ENCODE peak calls at places on chromosomes 7 and 10, in eight cellular contexts. One of them, this sample, is unnamed.

GRCh38 chr7:158111906-158112570 is 475.6 kb downstream of the PTPRN2 start:
- DNase-seq in NCI-H1930: no peak
- DNase-seq in stimulated activated CD8-positive, alpha-beta memory T cell treated with anti-CD3 and anti-CD28 coated beads, Interleukin-4, amount 100 ng/mL, for 4 hours: no peak
- DNase-seq in cardiac fibroblast: no peak
- DNase-seq in EH: no peak
- DNase-seq in SW480: no peak
- DNase-seq in OCI-M1: no peak
- DNase-seq in activated naive CD8-positive, alpha-beta T cell treated with anti-CD3 and anti-CD28 coated beads, Interleukin-2, amount 50 U/mL, for 24 hours: no peak
- DNase-seq in this sample: no peak

GRCh38 chr10:115093286-115093775 is at the start of gene ATRNL1:
- DNase-seq in NCI-H1930: peak
- DNase-seq in stimulated activated CD8-positive, alpha-beta memory T cell treated with anti-CD3 and anti-CD28 coated beads, Interleukin-4, amount 100 ng/mL, for 4 hours: no peak
- DNase-seq in cardiac fibroblast: no peak
- DNase-seq in EH: peak
- DNase-seq in SW480: peak
- DNase-seq in OCI-M1: no peak
- DNase-seq in activated naive CD8-positive, alpha-beta T cell treated with anti-CD3 and anti-CD28 coated beads, Interleukin-2, amount 50 U/mL, for 24 hours: peak
- DNase-seq in this sample: peak

GRCh38 chr7:101941481-101942383 is 124.3 kb downstream of the CUX1 start:
- DNase-seq in NCI-H1930: no peak
- DNase-seq in stimulated activated CD8-positive, alpha-beta memory T cell treated with anti-CD3 and anti-CD28 coated beads, Interleukin-4, amount 100 ng/mL, for 4 hours: no peak
- DNase-seq in cardiac fibroblast: peak
- DNase-seq in EH: peak
- DNase-seq in SW480: peak
- DNase-seq in OCI-M1: peak
- DNase-seq in activated naive CD8-positive, alpha-beta T cell treated with anti-CD3 and anti-CD28 coated beads, Interleukin-2, amount 50 U/mL, for 24 hours: no peak
- DNase-seq in this sample: no peak

GRCh38 chr10:90856261-90856660 is 1.6 kb downstream of the HTR7 start:
- DNase-seq in NCI-H1930: no peak
- DNase-seq in stimulated activated CD8-positive, alpha-beta memory T cell treated with anti-CD3 and anti-CD28 coated beads, Interleukin-4, amount 100 ng/mL, for 4 hours: no peak
- DNase-seq in cardiac fibroblast: peak
- DNase-seq in EH: no peak
- DNase-seq in SW480: no peak
- DNase-seq in OCI-M1: no peak
- DNase-seq in activated naive CD8-positive, alpha-beta T cell treated with anti-CD3 and anti-CD28 coated beads, Interleukin-2, amount 50 U/mL, for 24 hours: no peak
- DNase-seq in this sample: no peak

GRCh38 chr10:127346604-127347003 is 150.2 kb upstream of the INSYN2A start:
- DNase-seq in NCI-H1930: no peak
- DNase-seq in stimulated activated CD8-positive, alpha-beta memory T cell treated with anti-CD3 and anti-CD28 coated beads, Interleukin-4, amount 100 ng/mL, for 4 hours: no peak
- DNase-seq in cardiac fibroblast: no peak
- DNase-seq in EH: no peak
- DNase-seq in SW480: no peak
- DNase-seq in OCI-M1: no peak
- DNase-seq in activated naive CD8-positive, alpha-beta T cell treated with anti-CD3 and anti-CD28 coated beads, Interleukin-2, amount 50 U/mL, for 24 hours: peak
- DNase-seq in this sample: no peak

GRCh38 chr10:25261110-25261509 is 86.3 kb downstream of the GPR158 start:
- DNase-seq in NCI-H1930: no peak
- DNase-seq in stimulated activated CD8-positive, alpha-beta memory T cell treated with anti-CD3 and anti-CD28 coated beads, Interleukin-4, amount 100 ng/mL, for 4 hours: no peak
- DNase-seq in cardiac fibroblast: no peak
- DNase-seq in EH: no peak
- DNase-seq in SW480: no peak
- DNase-seq in OCI-M1: no peak
- DNase-seq in activated naive CD8-positive, alpha-beta T cell treated with anti-CD3 and anti-CD28 coated beads, Interleukin-2, amount 50 U/mL, for 24 hours: no peak
- DNase-seq in this sample: peak

GRCh38 chr7:100157334-100158228 is 942 bp downstream of the TRAPPC14 start:
- DNase-seq in NCI-H1930: peak
- DNase-seq in stimulated activated CD8-positive, alpha-beta memory T cell treated with anti-CD3 and anti-CD28 coated beads, Interleukin-4, amount 100 ng/mL, for 4 hours: no peak
- DNase-seq in cardiac fibroblast: peak
- DNase-seq in EH: peak
- DNase-seq in SW480: peak
- DNase-seq in OCI-M1: peak
- DNase-seq in activated naive CD8-positive, alpha-beta T cell treated with anti-CD3 and anti-CD28 coated beads, Interleukin-2, amount 50 U/mL, for 24 hours: no peak
- DNase-seq in this sample: no peak

GRCh38 chr10:6746782-6747181 is 166.7 kb upstream of the PRKCQ start:
- DNase-seq in NCI-H1930: no peak
- DNase-seq in stimulated activated CD8-positive, alpha-beta memory T cell treated with anti-CD3 and anti-CD28 coated beads, Interleukin-4, amount 100 ng/mL, for 4 hours: no peak
- DNase-seq in cardiac fibroblast: peak
- DNase-seq in EH: peak
- DNase-seq in SW480: no peak
- DNase-seq in OCI-M1: no peak
- DNase-seq in activated naive CD8-positive, alpha-beta T cell treated with anti-CD3 and anti-CD28 coated beads, Interleukin-2, amount 50 U/mL, for 24 hours: no peak
- DNase-seq in this sample: no peak

GRCh38 chr7:151168022-151168786 is 710 bp upstream of the GBX1 start:
- DNase-seq in NCI-H1930: peak
- DNase-seq in stimulated activated CD8-positive, alpha-beta memory T cell treated with anti-CD3 and anti-CD28 coated beads, Interleukin-4, amount 100 ng/mL, for 4 hours: no peak
- DNase-seq in cardiac fibroblast: peak
- DNase-seq in EH: no peak
- DNase-seq in SW480: peak
- DNase-seq in OCI-M1: peak
- DNase-seq in activated naive CD8-positive, alpha-beta T cell treated with anti-CD3 and anti-CD28 coated beads, Interleukin-2, amount 50 U/mL, for 24 hours: peak
- DNase-seq in this sample: no peak

GRCh38 chr7:131655866-131656265 is 99.4 kb upstream of the PODXL start:
- DNase-seq in NCI-H1930: no peak
- DNase-seq in stimulated activated CD8-positive, alpha-beta memory T cell treated with anti-CD3 and anti-CD28 coated beads, Interleukin-4, amount 100 ng/mL, for 4 hours: no peak
- DNase-seq in cardiac fibroblast: no peak
- DNase-seq in EH: no peak
- DNase-seq in SW480: no peak
- DNase-seq in OCI-M1: no peak
- DNase-seq in activated naive CD8-positive, alpha-beta T cell treated with anti-CD3 and anti-CD28 coated beads, Interleukin-2, amount 50 U/mL, for 24 hours: no peak
- DNase-seq in this sample: no peak

GRCh38 chr7:12244129-12244528 is 33.0 kb downstream of the TMEM106B start:
- DNase-seq in NCI-H1930: no peak
- DNase-seq in stimulated activated CD8-positive, alpha-beta memory T cell treated with anti-CD3 and anti-CD28 coated beads, Interleukin-4, amount 100 ng/mL, for 4 hours: no peak
- DNase-seq in cardiac fibroblast: peak
- DNase-seq in EH: peak
- DNase-seq in SW480: peak
- DNase-seq in OCI-M1: peak
- DNase-seq in activated naive CD8-positive, alpha-beta T cell treated with anti-CD3 and anti-CD28 coated beads, Interleukin-2, amount 50 U/mL, for 24 hours: no peak
- DNase-seq in this sample: peak

GRCh38 chr10:93417886-93418285 is 64.2 kb downstream of the MYOF start:
- DNase-seq in NCI-H1930: no peak
- DNase-seq in stimulated activated CD8-positive, alpha-beta memory T cell treated with anti-CD3 and anti-CD28 coated beads, Interleukin-4, amount 100 ng/mL, for 4 hours: no peak
- DNase-seq in cardiac fibroblast: no peak
- DNase-seq in EH: no peak
- DNase-seq in SW480: no peak
- DNase-seq in OCI-M1: no peak
- DNase-seq in activated naive CD8-positive, alpha-beta T cell treated with anti-CD3 and anti-CD28 coated beads, Interleukin-2, amount 50 U/mL, for 24 hours: no peak
- DNase-seq in this sample: no peak

GRCh38 chr10:27783660-27784059 is 38.0 kb upstream of the MKX start:
- DNase-seq in NCI-H1930: no peak
- DNase-seq in stimulated activated CD8-positive, alpha-beta memory T cell treated with anti-CD3 and anti-CD28 coated beads, Interleukin-4, amount 100 ng/mL, for 4 hours: no peak
- DNase-seq in cardiac fibroblast: peak
- DNase-seq in EH: peak
- DNase-seq in SW480: peak
- DNase-seq in OCI-M1: peak
- DNase-seq in activated naive CD8-positive, alpha-beta T cell treated with anti-CD3 and anti-CD28 coated beads, Interleukin-2, amount 50 U/mL, for 24 hours: peak
- DNase-seq in this sample: no peak

GRCh38 chr7:135761751-135762488 is 13.3 kb upstream of the FAM180A start:
- DNase-seq in NCI-H1930: no peak
- DNase-seq in stimulated activated CD8-positive, alpha-beta memory T cell treated with anti-CD3 and anti-CD28 coated beads, Interleukin-4, amount 100 ng/mL, for 4 hours: no peak
- DNase-seq in cardiac fibroblast: peak
- DNase-seq in EH: peak
- DNase-seq in SW480: peak
- DNase-seq in OCI-M1: no peak
- DNase-seq in activated naive CD8-positive, alpha-beta T cell treated with anti-CD3 and anti-CD28 coated beads, Interleukin-2, amount 50 U/mL, for 24 hours: peak
- DNase-seq in this sample: no peak

GRCh38 chr10:95392711-95393164 is 101.9 kb upstream of the PDLIM1 start:
- DNase-seq in NCI-H1930: no peak
- DNase-seq in stimulated activated CD8-positive, alpha-beta memory T cell treated with anti-CD3 and anti-CD28 coated beads, Interleukin-4, amount 100 ng/mL, for 4 hours: no peak
- DNase-seq in cardiac fibroblast: no peak
- DNase-seq in EH: no peak
- DNase-seq in SW480: no peak
- DNase-seq in OCI-M1: no peak
- DNase-seq in activated naive CD8-positive, alpha-beta T cell treated with anti-CD3 and anti-CD28 coated beads, Interleukin-2, amount 50 U/mL, for 24 hours: no peak
- DNase-seq in this sample: no peak

GRCh38 chr7:115260381-115260780 is 338.5 kb downstream of the MDFIC start:
- DNase-seq in NCI-H1930: no peak
- DNase-seq in stimulated activated CD8-positive, alpha-beta memory T cell treated with anti-CD3 and anti-CD28 coated beads, Interleukin-4, amount 100 ng/mL, for 4 hours: no peak
- DNase-seq in cardiac fibroblast: peak
- DNase-seq in EH: peak
- DNase-seq in SW480: no peak
- DNase-seq in OCI-M1: no peak
- DNase-seq in activated naive CD8-positive, alpha-beta T cell treated with anti-CD3 and anti-CD28 coated beads, Interleukin-2, amount 50 U/mL, for 24 hours: no peak
- DNase-seq in this sample: no peak

GRCh38 chr7:45679516-45679915 is 105.3 kb downstream of the ADCY1 start:
- DNase-seq in NCI-H1930: no peak
- DNase-seq in stimulated activated CD8-positive, alpha-beta memory T cell treated with anti-CD3 and anti-CD28 coated beads, Interleukin-4, amount 100 ng/mL, for 4 hours: no peak
- DNase-seq in cardiac fibroblast: no peak
- DNase-seq in EH: no peak
- DNase-seq in SW480: no peak
- DNase-seq in OCI-M1: no peak
- DNase-seq in activated naive CD8-positive, alpha-beta T cell treated with anti-CD3 and anti-CD28 coated beads, Interleukin-2, amount 50 U/mL, for 24 hours: no peak
- DNase-seq in this sample: no peak

GRCh38 chr7:127879436-127879835 is 151.8 kb downstream of the LRRC4 start:
- DNase-seq in NCI-H1930: no peak
- DNase-seq in stimulated activated CD8-positive, alpha-beta memory T cell treated with anti-CD3 and anti-CD28 coated beads, Interleukin-4, amount 100 ng/mL, for 4 hours: no peak
- DNase-seq in cardiac fibroblast: no peak
- DNase-seq in EH: peak
- DNase-seq in SW480: no peak
- DNase-seq in OCI-M1: no peak
- DNase-seq in activated naive CD8-positive, alpha-beta T cell treated with anti-CD3 and anti-CD28 coated beads, Interleukin-2, amount 50 U/mL, for 24 hours: no peak
- DNase-seq in this sample: no peak

GRCh38 chr7:23067271-23067670 is 38.3 kb upstream of the KLHL7 start:
- DNase-seq in NCI-H1930: no peak
- DNase-seq in stimulated activated CD8-positive, alpha-beta memory T cell treated with anti-CD3 and anti-CD28 coated beads, Interleukin-4, amount 100 ng/mL, for 4 hours: no peak
- DNase-seq in cardiac fibroblast: peak
- DNase-seq in EH: peak
- DNase-seq in SW480: no peak
- DNase-seq in OCI-M1: no peak
- DNase-seq in activated naive CD8-positive, alpha-beta T cell treated with anti-CD3 and anti-CD28 coated beads, Interleukin-2, amount 50 U/mL, for 24 hours: no peak
- DNase-seq in this sample: no peak

GRCh38 chr10:50392426-50392825 is 141.1 kb upstream of the ASAH2 start:
- DNase-seq in NCI-H1930: no peak
- DNase-seq in stimulated activated CD8-positive, alpha-beta memory T cell treated with anti-CD3 and anti-CD28 coated beads, Interleukin-4, amount 100 ng/mL, for 4 hours: no peak
- DNase-seq in cardiac fibroblast: no peak
- DNase-seq in EH: no peak
- DNase-seq in SW480: no peak
- DNase-seq in OCI-M1: no peak
- DNase-seq in activated naive CD8-positive, alpha-beta T cell treated with anti-CD3 and anti-CD28 coated beads, Interleukin-2, amount 50 U/mL, for 24 hours: no peak
- DNase-seq in this sample: no peak

GRCh38 chr10:22321156-22321711 is 335 bp downstream of the BMI1 start:
- DNase-seq in NCI-H1930: peak
- DNase-seq in stimulated activated CD8-positive, alpha-beta memory T cell treated with anti-CD3 and anti-CD28 coated beads, Interleukin-4, amount 100 ng/mL, for 4 hours: no peak
- DNase-seq in cardiac fibroblast: peak
- DNase-seq in EH: peak
- DNase-seq in SW480: peak
- DNase-seq in OCI-M1: peak
- DNase-seq in activated naive CD8-positive, alpha-beta T cell treated with anti-CD3 and anti-CD28 coated beads, Interleukin-2, amount 50 U/mL, for 24 hours: peak
- DNase-seq in this sample: peak

GRCh38 chr7:155699180-155699579 is 54.7 kb downstream of the RBM33 start:
- DNase-seq in NCI-H1930: no peak
- DNase-seq in stimulated activated CD8-positive, alpha-beta memory T cell treated with anti-CD3 and anti-CD28 coated beads, Interleukin-4, amount 100 ng/mL, for 4 hours: no peak
- DNase-seq in cardiac fibroblast: no peak
- DNase-seq in EH: no peak
- DNase-seq in SW480: no peak
- DNase-seq in OCI-M1: no peak
- DNase-seq in activated naive CD8-positive, alpha-beta T cell treated with anti-CD3 and anti-CD28 coated beads, Interleukin-2, amount 50 U/mL, for 24 hours: no peak
- DNase-seq in this sample: no peak

GRCh38 chr10:8044908-8045727 is 9.4 kb upstream of the GATA3 start:
- DNase-seq in NCI-H1930: no peak
- DNase-seq in stimulated activated CD8-positive, alpha-beta memory T cell treated with anti-CD3 and anti-CD28 coated beads, Interleukin-4, amount 100 ng/mL, for 4 hours: no peak
- DNase-seq in cardiac fibroblast: no peak
- DNase-seq in EH: no peak
- DNase-seq in SW480: peak
- DNase-seq in OCI-M1: peak
- DNase-seq in activated naive CD8-positive, alpha-beta T cell treated with anti-CD3 and anti-CD28 coated beads, Interleukin-2, amount 50 U/mL, for 24 hours: no peak
- DNase-seq in this sample: peak

GRCh38 chr7:154591544-154591943 is 411.4 kb downstream of the PAXIP1 start:
- DNase-seq in NCI-H1930: no peak
- DNase-seq in stimulated activated CD8-positive, alpha-beta memory T cell treated with anti-CD3 and anti-CD28 coated beads, Interleukin-4, amount 100 ng/mL, for 4 hours: no peak
- DNase-seq in cardiac fibroblast: no peak
- DNase-seq in EH: no peak
- DNase-seq in SW480: no peak
- DNase-seq in OCI-M1: no peak
- DNase-seq in activated naive CD8-positive, alpha-beta T cell treated with anti-CD3 and anti-CD28 coated beads, Interleukin-2, amount 50 U/mL, for 24 hours: no peak
- DNase-seq in this sample: no peak

GRCh38 chr10:101492205-101492604 is 95.9 kb downstream of the POLL start:
- DNase-seq in NCI-H1930: peak
- DNase-seq in stimulated activated CD8-positive, alpha-beta memory T cell treated with anti-CD3 and anti-CD28 coated beads, Interleukin-4, amount 100 ng/mL, for 4 hours: no peak
- DNase-seq in cardiac fibroblast: no peak
- DNase-seq in EH: no peak
- DNase-seq in SW480: no peak
- DNase-seq in OCI-M1: no peak
- DNase-seq in activated naive CD8-positive, alpha-beta T cell treated with anti-CD3 and anti-CD28 coated beads, Interleukin-2, amount 50 U/mL, for 24 hours: no peak
- DNase-seq in this sample: no peak

GRCh38 chr7:90709501-90710465 is 113.7 kb downstream of the CDK14 start:
- DNase-seq in NCI-H1930: no peak
- DNase-seq in stimulated activated CD8-positive, alpha-beta memory T cell treated with anti-CD3 and anti-CD28 coated beads, Interleukin-4, amount 100 ng/mL, for 4 hours: no peak
- DNase-seq in cardiac fibroblast: peak
- DNase-seq in EH: peak
- DNase-seq in SW480: no peak
- DNase-seq in OCI-M1: peak
- DNase-seq in activated naive CD8-positive, alpha-beta T cell treated with anti-CD3 and anti-CD28 coated beads, Interleukin-2, amount 50 U/mL, for 24 hours: no peak
- DNase-seq in this sample: no peak

GRCh38 chr10:93436577-93436976 is 45.6 kb downstream of the MYOF start:
- DNase-seq in NCI-H1930: no peak
- DNase-seq in stimulated activated CD8-positive, alpha-beta memory T cell treated with anti-CD3 and anti-CD28 coated beads, Interleukin-4, amount 100 ng/mL, for 4 hours: no peak
- DNase-seq in cardiac fibroblast: peak
- DNase-seq in EH: peak
- DNase-seq in SW480: peak
- DNase-seq in OCI-M1: no peak
- DNase-seq in activated naive CD8-positive, alpha-beta T cell treated with anti-CD3 and anti-CD28 coated beads, Interleukin-2, amount 50 U/mL, for 24 hours: no peak
- DNase-seq in this sample: no peak

GRCh38 chr10:132855889-132856288 is 69.9 kb upstream of the NKX6-2 start:
- DNase-seq in NCI-H1930: no peak
- DNase-seq in stimulated activated CD8-positive, alpha-beta memory T cell treated with anti-CD3 and anti-CD28 coated beads, Interleukin-4, amount 100 ng/mL, for 4 hours: no peak
- DNase-seq in cardiac fibroblast: no peak
- DNase-seq in EH: no peak
- DNase-seq in SW480: no peak
- DNase-seq in OCI-M1: no peak
- DNase-seq in activated naive CD8-positive, alpha-beta T cell treated with anti-CD3 and anti-CD28 coated beads, Interleukin-2, amount 50 U/mL, for 24 hours: no peak
- DNase-seq in this sample: no peak

GRCh38 chr7:80018941-80019808 is 115.5 kb upstream of the GNAI1 start:
- DNase-seq in NCI-H1930: peak
- DNase-seq in stimulated activated CD8-positive, alpha-beta memory T cell treated with anti-CD3 and anti-CD28 coated beads, Interleukin-4, amount 100 ng/mL, for 4 hours: no peak
- DNase-seq in cardiac fibroblast: peak
- DNase-seq in EH: peak
- DNase-seq in SW480: peak
- DNase-seq in OCI-M1: peak
- DNase-seq in activated naive CD8-positive, alpha-beta T cell treated with anti-CD3 and anti-CD28 coated beads, Interleukin-2, amount 50 U/mL, for 24 hours: peak
- DNase-seq in this sample: no peak

GRCh38 chr10:96835826-96836365 is 3.8 kb downstream of the LCOR start:
- DNase-seq in NCI-H1930: no peak
- DNase-seq in stimulated activated CD8-positive, alpha-beta memory T cell treated with anti-CD3 and anti-CD28 coated beads, Interleukin-4, amount 100 ng/mL, for 4 hours: no peak
- DNase-seq in cardiac fibroblast: peak
- DNase-seq in EH: peak
- DNase-seq in SW480: no peak
- DNase-seq in OCI-M1: peak
- DNase-seq in activated naive CD8-positive, alpha-beta T cell treated with anti-CD3 and anti-CD28 coated beads, Interleukin-2, amount 50 U/mL, for 24 hours: no peak
- DNase-seq in this sample: no peak

GRCh38 chr10:46550795-46551700 is 5.4 kb downstream of the GPRIN2 start:
- DNase-seq in NCI-H1930: no peak
- DNase-seq in stimulated activated CD8-positive, alpha-beta memory T cell treated with anti-CD3 and anti-CD28 coated beads, Interleukin-4, amount 100 ng/mL, for 4 hours: no peak
- DNase-seq in cardiac fibroblast: no peak
- DNase-seq in EH: no peak
- DNase-seq in SW480: no peak
- DNase-seq in OCI-M1: peak
- DNase-seq in activated naive CD8-positive, alpha-beta T cell treated with anti-CD3 and anti-CD28 coated beads, Interleukin-2, amount 50 U/mL, for 24 hours: no peak
- DNase-seq in this sample: no peak

GRCh38 chr7:7861211-7861633 is 107.4 kb upstream of the GLCCI1 start:
- DNase-seq in NCI-H1930: no peak
- DNase-seq in stimulated activated CD8-positive, alpha-beta memory T cell treated with anti-CD3 and anti-CD28 coated beads, Interleukin-4, amount 100 ng/mL, for 4 hours: no peak
- DNase-seq in cardiac fibroblast: peak
- DNase-seq in EH: peak
- DNase-seq in SW480: no peak
- DNase-seq in OCI-M1: no peak
- DNase-seq in activated naive CD8-positive, alpha-beta T cell treated with anti-CD3 and anti-CD28 coated beads, Interleukin-2, amount 50 U/mL, for 24 hours: no peak
- DNase-seq in this sample: peak

This sample was measured in NCI-H774.